ENCODE peak calls at places on chromosomes 2 and 18, in four cellular contexts. B is AG04450, R is endodermal cell, J is testis. Q is an unnamed sample.

GRCh38 chr18:3815991-3816390 is 366.0 kb downstream of the TGIF1 start:
- DNase-seq in B (no peak), R (no peak), J (no peak), Q (no peak)

GRCh38 chr2:237483018-237483731 is 3.9 kb upstream of the MLPH start:
- DNase-seq in B (peak), R (peak), J (no peak), Q (no peak)

GRCh38 chr18:5309888-5310470 is 14.5 kb upstream of the ZBTB14 start:
- DNase-seq in B (no peak), R (no peak), J (no peak), Q (no peak)

GRCh38 chr2:148978736-148979135 is 59.8 kb upstream of the LYPD6B start:
- DNase-seq in B (no peak), R (no peak), J (no peak), Q (no peak)

GRCh38 chr2:98545591-98545990 is 62.7 kb downstream of the COA5 start:
- DNase-seq in B (no peak), R (peak), J (no peak), Q (no peak)

GRCh38 chr2:219453691-219454131 is 19.1 kb downstream of the SPEG start:
- DNase-seq in B (peak), R (peak), J (no peak), Q (no peak)

GRCh38 chr18:57831597-57832377 is 28.7 kb upstream of the ATP8B1 start:
- DNase-seq in B (no peak), R (no peak), J (no peak), Q (no peak)

GRCh38 chr18:65567372-65567771 is 183.4 kb upstream of the CDH7 start:
- DNase-seq in B (no peak), R (no peak), J (no peak), Q (no peak)

GRCh38 chr2:176122633-176123482 is at the start of gene HOXD9:
- DNase-seq in B (no peak), R (peak), J (peak), Q (peak)

GRCh38 chr2:60553992-60554648 is 666 bp upstream of the BCL11A start:
- DNase-seq in B (no peak), R (peak), J (no peak), Q (peak)

GRCh38 chr18:37449618-37450017 is 116.0 kb downstream of the CELF4 start:
- DNase-seq in B (no peak), R (no peak), J (no peak), Q (no peak)

GRCh38 chr2:10331033-10331701 is 28.5 kb downstream of the HPCAL1 start:
- DNase-seq in B (no peak), R (peak), J (no peak), Q (peak)

GRCh38 chr2:174330945-174331619 is 3.7 kb upstream of the SP9 start:
- DNase-seq in B (no peak), R (no peak), J (no peak), Q (no peak)

GRCh38 chr2:108409768-108410167 is 32.0 kb downstream of the SULT1C4 start:
- DNase-seq in B (peak), R (no peak), J (no peak), Q (no peak)

GRCh38 chr2:214019229-214019972 is 391.5 kb upstream of the VWC2L start:
- DNase-seq in B (peak), R (no peak), J (no peak), Q (no peak)

GRCh38 chr2:28869494-28870145 is 489 bp downstream of the TRMT61B start:
- DNase-seq in B (no peak), R (peak), J (no peak), Q (no peak)

GRCh38 chr2:120992791-120993555 is 257.3 kb downstream of the GLI2 start:
- DNase-seq in B (no peak), R (peak), J (no peak), Q (no peak)

GRCh38 chr2:241867776-241868420 is 1.6 kb upstream of the RTP5 start:
- DNase-seq in B (no peak), R (no peak), J (no peak), Q (no peak)

GRCh38 chr2:222753251-222753824 is 81.9 kb downstream of the MOGAT1 start:
- DNase-seq in B (no peak), R (no peak), J (peak), Q (no peak)

GRCh38 chr2:114442545-114442944 is at the start of gene DPP10:
- DNase-seq in B (no peak), R (peak), J (peak), Q (peak)

GRCh38 chr2:241498115-241499070 is 10.0 kb downstream of the STK25 start:
- DNase-seq in B (no peak), R (no peak), J (no peak), Q (no peak)

GRCh38 chr2:62725712-62726055 is 20.2 kb downstream of the EHBP1 start:
- DNase-seq in B (no peak), R (no peak), J (no peak), Q (no peak)

GRCh38 chr18:11259421-11259820 is 110.1 kb upstream of the PIEZO2 start:
- DNase-seq in B (no peak), R (no peak), J (peak), Q (no peak)

GRCh38 chr2:174772492-174772801 is 8.2 kb upstream of the CHRNA1 start:
- DNase-seq in B (no peak), R (no peak), J (no peak), Q (no peak)

GRCh38 chr2:166197446-166197845 is 69.6 kb upstream of the SCN1A start:
- DNase-seq in B (no peak), R (no peak), J (no peak), Q (no peak)

GRCh38 chr18:11980555-11981382 is 538 bp upstream of the IMPA2 start:
- DNase-seq in B (peak), R (peak), J (peak), Q (peak)

GRCh38 chr18:13425357-13426095 is 207.0 kb downstream of the LDLRAD4 start:
- DNase-seq in B (no peak), R (no peak), J (no peak), Q (peak)

GRCh38 chr18:67652296-67652695 is 135.8 kb upstream of the DSEL start:
- DNase-seq in B (no peak), R (no peak), J (no peak), Q (no peak)

GRCh38 chr2:219998099-219998498 is 370.7 kb downstream of the SLC4A3 start:
- DNase-seq in B (no peak), R (peak), J (no peak), Q (peak)

GRCh38 chr2:29192526-29192925 is 77.3 kb downstream of the CLIP4 start:
- DNase-seq in B (no peak), R (no peak), J (no peak), Q (no peak)

GRCh38 chr2:236282406-236282805 is 18.2 kb upstream of the ASB18 start:
- DNase-seq in B (no peak), R (no peak), J (no peak), Q (no peak)

GRCh38 chr2:1819396-1819795 is 75.1 kb upstream of the PXDN start:
- DNase-seq in B (no peak), R (no peak), J (no peak), Q (no peak)

GRCh38 chr2:100119235-100119634 is 23.2 kb downstream of the AFF3 start:
- DNase-seq in B (no peak), R (peak), J (no peak), Q (no peak)

GRCh38 chr2:46145017-46145416 is 152.2 kb upstream of the EPAS1 start:
- DNase-seq in B (no peak), R (no peak), J (no peak), Q (no peak)

GRCh38 chr18:46265190-46266156 is 161.3 kb downstream of the HAUS1 start:
- DNase-seq in B (no peak), R (no peak), J (no peak), Q (no peak)

GRCh38 chr2:162258169-162258568 is 14.9 kb upstream of the FAP start:
- DNase-seq in B (no peak), R (no peak), J (no peak), Q (no peak)

GRCh38 chr2:129782618-129782960 is 196.9 kb upstream of the RAB6C start:
- DNase-seq in B (no peak), R (peak), J (no peak), Q (no peak)

GRCh38 chr2:104755026-104755856 is 98.7 kb upstream of the POU3F3 start:
- DNase-seq in B (no peak), R (no peak), J (no peak), Q (peak)

GRCh38 chr2:133838642-133839370 is 270.5 kb upstream of the NCKAP5 start:
- DNase-seq in B (no peak), R (no peak), J (no peak), Q (no peak)

GRCh38 chr2:133836220-133836619 is 268.0 kb upstream of the NCKAP5 start:
- DNase-seq in B (no peak), R (no peak), J (no peak), Q (no peak)

GRCh38 chr2:133833746-133834145 is 265.5 kb upstream of the NCKAP5 start:
- DNase-seq in B (no peak), R (no peak), J (no peak), Q (no peak)

GRCh38 chr2:133837441-133838090 is 269.3 kb upstream of the NCKAP5 start:
- DNase-seq in B (no peak), R (no peak), J (no peak), Q (no peak)

DNA sequence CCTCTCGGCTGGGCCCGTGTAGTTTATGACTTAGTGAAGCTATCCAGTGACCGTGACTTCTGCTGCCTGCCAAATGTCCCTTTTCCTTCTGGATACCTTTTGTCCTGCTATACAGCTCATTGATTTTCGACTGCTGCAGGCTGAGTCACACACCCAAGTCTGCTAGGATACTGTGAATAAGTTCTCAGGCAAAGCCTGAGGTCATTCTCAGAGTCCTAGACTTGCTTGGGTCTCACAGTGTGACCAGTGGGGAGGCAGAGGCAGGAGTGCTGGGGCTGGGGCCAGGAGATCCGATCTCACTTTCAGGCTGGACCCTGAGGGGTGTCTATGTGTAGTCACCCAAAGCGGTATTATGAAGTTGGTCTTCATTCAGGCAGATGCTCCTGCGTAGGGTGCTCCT is 268.4 kb upstream of the NCKAP5 start:
- DNase-seq in B (no peak), R (no peak), J (no peak), Q (no peak)
- TF ChIP-seq CTCF in B (no peak), R (no peak), J (no peak), Q (no peak)

GRCh38 chr2:231198291-231199173 is at the start of gene ARMC9:
- DNase-seq in B (no peak), R (peak), J (peak), Q (peak)
- TF ChIP-seq CTCF in B (no peak), R (no peak), J (no peak), Q (no peak)

DNA sequence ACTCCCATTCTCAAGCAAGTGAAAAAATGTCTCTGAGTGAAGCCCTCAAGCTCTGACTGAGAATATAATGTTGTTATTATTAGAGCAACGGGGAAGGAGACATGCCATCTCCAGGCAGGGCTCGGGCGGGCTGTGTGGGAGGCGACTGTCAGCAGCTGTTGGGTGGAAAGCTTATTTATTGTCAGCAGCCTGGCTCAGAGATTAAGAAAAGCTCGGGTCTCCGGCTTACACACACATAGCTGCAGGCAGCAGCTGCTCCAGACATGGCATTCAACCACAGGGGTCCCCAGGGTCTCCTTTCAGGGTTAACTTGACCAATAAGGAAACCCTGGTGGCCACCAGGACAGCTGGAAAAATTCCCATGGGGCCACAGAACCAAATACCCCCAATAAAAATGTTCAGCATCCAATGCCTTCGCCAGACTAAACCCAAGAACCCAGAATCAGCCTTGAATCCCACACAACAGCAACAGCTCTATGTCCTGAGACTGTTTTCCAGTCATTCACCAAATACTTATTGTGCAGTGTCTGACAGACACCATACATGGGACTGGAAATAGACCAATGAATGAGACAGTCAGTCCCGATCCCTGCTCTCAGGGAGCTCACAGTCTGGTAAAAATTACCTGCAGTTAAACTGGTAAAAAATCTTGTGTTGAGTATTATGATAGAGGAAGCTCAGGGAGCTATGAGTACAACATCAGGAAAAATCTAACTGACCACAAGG is 70.5 kb upstream of the RTN4 start:
- DNase-seq in B (no peak), R (no peak), J (peak), Q (no peak)
- TF ChIP-seq CTCF in B (no peak), R (no peak), J (no peak), Q (no peak)

GRCh38 chr2:111958901-111959300 is 60.5 kb downstream of the MERTK start:
- DNase-seq in B (no peak), R (no peak), J (no peak), Q (no peak)
- TF ChIP-seq CTCF in B (peak), R (peak), J (peak), Q (peak)

GRCh38 chr2:123363826-123364225 is 661.3 kb upstream of the CNTNAP5 start:
- DNase-seq in B (no peak), R (no peak), J (no peak), Q (no peak)
- TF ChIP-seq CTCF in B (no peak), R (no peak), J (no peak), Q (no peak)

GRCh38 chr2:206250041-206250897 is 24.2 kb upstream of the ZDBF2 start:
- DNase-seq in B (no peak), R (peak), J (peak), Q (peak)
- TF ChIP-seq CTCF in B (no peak), R (no peak), J (no peak), Q (no peak)

GRCh38 chr2:127143851-127144782 is 37.2 kb upstream of the BIN1 start:
- DNase-seq in B (no peak), R (no peak), J (peak), Q (no peak)
- TF ChIP-seq CTCF in B (no peak), R (peak), J (no peak), Q (no peak)

GRCh38 chr2:130901061-130901460 is 64.3 kb downstream of the ARHGEF4 start:
- DNase-seq in B (no peak), R (no peak), J (no peak), Q (no peak)

GRCh38 chr2:130896813-130897212 is 60.1 kb downstream of the ARHGEF4 start:
- DNase-seq in B (no peak), R (no peak), J (no peak), Q (no peak)

GRCh38 chr2:130894326-130894942 is 57.7 kb downstream of the ARHGEF4 start:
- DNase-seq in B (no peak), R (no peak), J (no peak), Q (no peak)

GRCh38 chr2:130898553-130898952 is 61.8 kb downstream of the ARHGEF4 start:
- DNase-seq in B (no peak), R (no peak), J (no peak), Q (no peak)

GRCh38 chr2:130899306-130899705 is 62.6 kb downstream of the ARHGEF4 start:
- DNase-seq in B (no peak), R (no peak), J (no peak), Q (no peak)
- TF ChIP-seq CTCF in B (no peak), R (no peak), J (no peak), Q (no peak)

DNA sequence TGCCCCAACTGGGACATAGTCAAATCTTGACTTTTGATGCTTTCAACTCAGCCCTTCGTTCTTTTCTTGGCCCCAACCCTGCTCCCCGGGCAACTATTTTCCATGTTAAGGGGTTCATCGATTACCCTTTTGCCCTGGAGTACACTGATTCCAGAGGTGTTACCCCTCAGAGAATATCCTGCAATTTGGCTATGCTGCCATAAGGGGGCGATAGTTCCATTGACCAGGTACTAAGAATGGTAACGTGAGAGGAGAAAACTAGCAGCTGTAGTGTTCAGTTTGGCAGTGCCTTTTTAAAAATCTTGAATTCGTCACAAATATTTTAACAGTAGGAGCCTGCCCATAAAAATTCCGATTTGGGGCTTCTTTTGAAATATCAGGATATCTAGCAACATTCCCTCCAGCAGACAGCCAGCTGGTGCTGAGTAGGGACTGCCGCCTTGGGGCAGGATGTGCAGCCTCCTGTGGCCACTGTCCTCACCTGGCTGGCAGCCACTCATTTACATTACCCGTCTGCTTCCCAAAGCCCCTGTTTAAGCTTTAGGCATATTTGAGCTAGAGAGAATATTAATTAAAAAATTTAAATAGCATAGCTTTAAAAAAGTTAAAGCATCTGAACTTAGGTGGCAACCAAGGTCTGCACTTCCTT is 146.3 kb upstream of the SKOR2 start:
- DNase-seq in B (no peak), R (peak), J (peak), Q (peak)
- TF ChIP-seq CTCF in B (no peak), R (peak), J (peak), Q (peak)

GRCh38 chr18:35127201-35127600 is 86.0 kb downstream of the MAPRE2 start:
- DNase-seq in B (no peak), R (peak), J (no peak), Q (peak)
- TF ChIP-seq CTCF in B (peak), R (peak), J (no peak), Q (peak)

Q was measured in H9.